ENCODE peak calls at places on chromosome 15, in eight cellular contexts. Y is activated CD8-positive, alpha-beta memory T cell treated with anti-CD3 and anti-CD28 coated beads for 24 hours; C is C1 segment of cervical spinal cord; R is stimulated activated naive CD8-positive, alpha-beta T cell treated with anti-CD3 and anti-CD28 coated beads, Interleukin-15, Interleukin-2, amounts not matched to agents 100 U/mL and 50 U/mL, for 24 hours; B is NCI-H1092 treated with DMSO at 0.1 percent for 48 hours; W is AG08396; Z is MM.1S; U is nucleus accumbens. P is an unnamed sample.

GRCh38 chr15:72141171-72142084 is 23.2 kb downstream of the SENP8 start:
- DNase-seq in Y (no peak), C (no peak), R (no peak), B (no peak), W (no peak), Z (peak; percentile 81), U (no peak), P (peak; percentile 92)

GRCh38 chr15:69666441-69666882 is 213.8 kb downstream of the RPLP1 start:
- DNase-seq in Y (no peak), C (peak; percentile 13), R (peak; percentile 40), B (no peak), W (no peak), Z (no peak), U (no peak), P (peak; percentile 82)

GRCh38 chr15:92056875-92057274 is 203.4 kb downstream of the SLCO3A1 start:
- DNase-seq in Y (no peak), C (no peak), R (no peak), B (no peak), W (no peak), Z (no peak), U (no peak), P (no peak)

GRCh38 chr15:85379403-85380131 is 836 bp upstream of the AKAP13 start:
- DNase-seq in Y (no peak), C (no peak), R (peak; percentile 53), B (no peak), W (peak; percentile 14), Z (peak; percentile 36), U (no peak), P (peak; percentile 59)

GRCh38 chr15:22904736-22905135 is 66.3 kb downstream of the NIPA2 start:
- DNase-seq in Y (no peak), C (no peak), R (no peak), B (peak; percentile 59), W (no peak), Z (no peak), U (no peak), P (no peak)

GRCh38 chr15:101504866-101505609 is 15.5 kb upstream of the PCSK6 start:
- DNase-seq in Y (no peak), C (no peak), R (no peak), B (no peak), W (no peak), Z (no peak), U (no peak), P (no peak)

GRCh38 chr15:35751421-35752133 is 205.6 kb upstream of the DPH6 start:
- DNase-seq in Y (peak; percentile 60), C (peak; percentile 5), R (peak; percentile 68), B (peak; percentile 58), W (peak; percentile 58), Z (peak; percentile 71), U (peak; percentile 43), P (peak; percentile 76)

GRCh38 chr15:100762913-100763627 is 116.6 kb upstream of the ALDH1A3 start:
- DNase-seq in Y (no peak), C (no peak), R (no peak), B (no peak), W (no peak), Z (no peak), U (no peak), P (no peak)

GRCh38 chr15:73904026-73904815 is 22.0 kb upstream of the LOXL1 start:
- DNase-seq in Y (no peak), C (no peak), R (no peak), B (no peak), W (no peak), Z (no peak), U (no peak), P (no peak)

GRCh38 chr15:62248277-62248974 is 83.3 kb upstream of the C2CD4B start:
- DNase-seq in Y (no peak), C (no peak), R (no peak), B (no peak), W (no peak), Z (peak; percentile 52), U (no peak), P (no peak)

GRCh38 chr15:89690276-89691218 is at the start of the genes PEX11A and WDR93:
- DNase-seq in Y (peak; percentile 92), C (peak; percentile 54), R (peak; percentile 84), B (peak; percentile 60), W (peak; percentile 89), Z (peak; percentile 88), U (peak; percentile 16), P (peak; percentile 86)

GRCh38 chr15:39997031-39997430 is 42.0 kb downstream of the SRP14 start:
- DNase-seq in Y (no peak), C (no peak), R (no peak), B (no peak), W (no peak), Z (no peak), U (no peak), P (no peak)

GRCh38 chr15:94075349-94075748 is 156.0 kb upstream of the MCTP2 start:
- DNase-seq in Y (no peak), C (no peak), R (no peak), B (no peak), W (no peak), Z (no peak), U (no peak), P (no peak)

GRCh38 chr15:43799209-43799944 is 643 bp downstream of the SERINC4 start:
- DNase-seq in Y (no peak), C (no peak), R (no peak), B (no peak), W (no peak), Z (no peak), U (no peak), P (peak; percentile 55)

GRCh38 chr15:78984041-78984440 is 39.2 kb upstream of the CTSH start:
- DNase-seq in Y (no peak), C (no peak), R (no peak), B (no peak), W (no peak), Z (no peak), U (no peak), P (no peak)

GRCh38 chr15:55224892-55225291 is 28.2 kb upstream of the RSL24D1 start:
- DNase-seq in Y (no peak), C (no peak), R (no peak), B (no peak), W (no peak), Z (no peak), U (no peak), P (peak; percentile 21)

GRCh38 chr15:82942691-82943090 is 9.8 kb downstream of the HOMER2 start:
- DNase-seq in Y (no peak), C (peak; percentile 56), R (no peak), B (no peak), W (peak; percentile 27), Z (no peak), U (no peak), P (no peak)

GRCh38 chr15:31893770-31894169 is 136.5 kb upstream of the CHRNA7 start:
- DNase-seq in Y (no peak), C (no peak), R (no peak), B (no peak), W (no peak), Z (no peak), U (no peak), P (no peak)

GRCh38 chr15:58873267-58873666 is 60.2 kb downstream of the SLTM start:
- DNase-seq in Y (no peak), C (no peak), R (no peak), B (no peak), W (peak; percentile 20), Z (no peak), U (no peak), P (no peak)

GRCh38 chr15:73928241-73928579 is 1.9 kb downstream of the LOXL1 start:
- DNase-seq in Y (no peak), C (no peak), R (no peak), B (no peak), W (no peak), Z (no peak), U (no peak), P (no peak)

GRCh38 chr15:100525894-100526512 is 2.7 kb downstream of the CERS3 start:
- DNase-seq in Y (no peak), C (peak; percentile 27), R (no peak), B (peak; percentile 79), W (no peak), Z (no peak), U (no peak), P (no peak)

GRCh38 chr15:63219196-63219719 is 29.9 kb downstream of the RAB8B start:
- DNase-seq in Y (no peak), C (no peak), R (no peak), B (no peak), W (no peak), Z (no peak), U (no peak), P (no peak)

GRCh38 chr15:57213783-57214366 is 162.4 kb upstream of the CGNL1 start:
- DNase-seq in Y (no peak), C (no peak), R (no peak), B (peak; percentile 57), W (no peak), Z (peak; percentile 33), U (no peak), P (peak; percentile 36)

GRCh38 chr15:56261854-56262509 is 18.3 kb upstream of the RFX7 start:
- DNase-seq in Y (no peak), C (no peak), R (no peak), B (no peak), W (peak; percentile 7), Z (peak; percentile 60), U (no peak), P (no peak)

GRCh38 chr15:80419546-80419945 is 15.4 kb downstream of the ARNT2 start:
- DNase-seq in Y (peak; percentile 21), C (no peak), R (no peak), B (no peak), W (no peak), Z (no peak), U (no peak), P (peak; percentile 30)

GRCh38 chr15:70400766-70401541 is 303.2 kb upstream of the TLE3 start:
- DNase-seq in Y (no peak), C (no peak), R (no peak), B (no peak), W (no peak), Z (no peak), U (no peak), P (no peak)

GRCh38 chr15:101258238-101259144 is 6.6 kb upstream of the CHSY1 start:
- DNase-seq in Y (peak; percentile 64), C (no peak), R (peak; percentile 61), B (peak; percentile 49), W (peak; percentile 61), Z (peak; percentile 73), U (no peak), P (peak; percentile 80)

GRCh38 chr15:86159436-86159835 is 79.8 kb downstream of the AGBL1 start:
- DNase-seq in Y (no peak), C (no peak), R (no peak), B (no peak), W (no peak), Z (no peak), U (no peak), P (no peak)

GRCh38 chr15:55774113-55774970 is 31.4 kb upstream of the PRTG start:
- DNase-seq in Y (peak; percentile 70), C (no peak), R (peak; percentile 57), B (no peak), W (peak; percentile 40), Z (peak; percentile 36), U (no peak), P (peak; percentile 30)